ENCODE peak calls at places on chromosomes 12 and 14, in nine cellular contexts. Y is H7; K is body of pancreas; I is IMR-90; E is CD8-positive, alpha-beta T cell; J is lower leg skin; S is cardiac fibroblast; R is AG09309; X is HFF-Myc. W is an unnamed sample.

GRCh38 chr12:82627799-82628198 is 58.9 kb upstream of the TMTC2 start:
- DNase-seq in Y (peak; percentile 28), E (no peak), X (no peak), R (peak; percentile 7), I (peak; percentile 38), S (peak; percentile 54), J (no peak), K (no peak), W (peak; percentile 66)

GRCh38 chr12:104748790-104749189 is 209.3 kb downstream of the SLC41A2 start:
- DNase-seq in R (no peak), K (no peak), S (peak; percentile 49), X (no peak), E (no peak), I (peak; percentile 60), J (no peak), Y (no peak), W (peak; percentile 51)

GRCh38 chr12:12907552-12907951 is 16.2 kb downstream of the GPRC5A start:
- DNase-seq in R (no peak), E (no peak), X (no peak), S (no peak), J (no peak), I (no peak), Y (no peak), K (no peak), W (no peak)

GRCh38 chr14:74973003-74973614 is 17.7 kb upstream of the PGF start:
- DNase-seq in X (no peak), R (no peak), J (peak; percentile 57), E (peak; percentile 31), I (peak; percentile 44), K (no peak), S (peak; percentile 66), Y (peak; percentile 61), W (no peak)

GRCh38 chr14:23436327-23437141 is 1.1 kb upstream of the MYH7 start:
- DNase-seq in E (no peak), I (no peak), S (no peak), X (no peak), R (no peak), K (no peak), Y (peak; percentile 33), J (no peak), W (no peak)

GRCh38 chr14:30444451-30444850 is 114.5 kb upstream of the G2E3 start:
- DNase-seq in Y (no peak), K (no peak), I (no peak), X (no peak), S (no peak), E (no peak), R (no peak), J (no peak), W (no peak)

GRCh38 chr12:25497021-25497420 is 56.1 kb downstream of the LMNTD1 start:
- DNase-seq in S (peak; percentile 70), I (no peak), J (peak; percentile 41), X (peak; percentile 46), K (no peak), R (no peak), E (no peak), Y (no peak), W (no peak)

GRCh38 chr12:25249951-25250738 is 584 bp downstream of the KRAS start:
- DNase-seq in Y (peak; percentile 66), I (peak; percentile 20), S (peak; percentile 22), K (peak; percentile 53), E (peak; percentile 42), R (no peak), X (no peak), J (peak; percentile 40), W (peak; percentile 62)

GRCh38 chr12:12379831-12380730 is 23.2 kb downstream of the BORCS5 start:
- DNase-seq in Y (no peak), R (no peak), J (no peak), I (no peak), S (peak; percentile 40), E (peak; percentile 69), X (no peak), K (no peak), W (peak; percentile 33)

GRCh38 chr12:81468206-81468605 is 290.9 kb downstream of the PPFIA2 start:
- DNase-seq in R (peak; percentile 1), J (no peak), S (peak; percentile 51), E (no peak), K (no peak), Y (no peak), X (no peak), I (peak; percentile 1), W (peak; percentile 58)

GRCh38 chr14:36520601-36521525 is 831 bp upstream of the NKX2-1 start:
- DNase-seq in S (no peak), I (peak; percentile 2), E (no peak), J (no peak), X (no peak), R (no peak), Y (peak; percentile 93), K (no peak), W (peak; percentile 62)

GRCh38 chr14:55671641-55672040 is 91.6 kb downstream of the KTN1 start:
- DNase-seq in K (no peak), Y (no peak), X (no peak), J (no peak), E (no peak), R (no peak), I (peak; percentile 37), S (no peak), W (peak; percentile 5)

GRCh38 chr14:59055439-59056045 is 132.9 kb upstream of the DAAM1 start:
- DNase-seq in S (peak; percentile 74), J (peak; percentile 21), R (peak; percentile 35), Y (peak; percentile 34), X (peak; percentile 16), E (no peak), K (peak; percentile 30), I (peak; percentile 72), W (peak; percentile 85)

GRCh38 chr12:19161251-19161650 is 31.7 kb downstream of the PLEKHA5 start:
- DNase-seq in S (no peak), J (no peak), Y (no peak), R (no peak), E (no peak), K (no peak), I (no peak), X (no peak), W (no peak)

GRCh38 chr12:12975322-12976077 is 23.5 kb upstream of the GPRC5D start:
- DNase-seq in I (peak; percentile 59), Y (peak; percentile 49), J (no peak), X (no peak), R (no peak), K (no peak), S (peak; percentile 72), E (no peak), W (peak; percentile 63)

GRCh38 chr14:60508707-60509437 is at the start of gene SIX6:
- DNase-seq in K (no peak), R (no peak), Y (peak; percentile 89), S (no peak), I (peak; percentile 24), J (no peak), E (no peak), X (no peak), W (peak; percentile 36)

GRCh38 chr12:30719060-30719459 is 23.4 kb upstream of the IPO8 start:
- DNase-seq in R (peak; percentile 74), K (no peak), X (no peak), E (no peak), J (no peak), S (peak; percentile 62), I (peak; percentile 85), Y (no peak), W (peak; percentile 84)

GRCh38 chr12:86256169-86256568 is at the start of gene MGAT4C:
- DNase-seq in E (no peak), X (no peak), I (no peak), S (no peak), J (no peak), R (no peak), K (no peak), Y (no peak), W (no peak)

GRCh38 chr14:72515779-72516770 is 377.8 kb downstream of the DPF3 start:
- DNase-seq in J (no peak), I (peak; percentile 69), E (no peak), K (peak; percentile 32), Y (no peak), S (peak; percentile 58), R (no peak), X (peak; percentile 16), W (no peak)

GRCh38 chr14:28652782-28653181 is 113.8 kb upstream of the FOXG1 start:
- DNase-seq in Y (no peak), I (peak; percentile 20), J (no peak), E (no peak), R (no peak), K (no peak), X (no peak), S (peak; percentile 70), W (peak; percentile 80)

GRCh38 chr12:2053675-2054070 is 886 bp downstream of the CACNA1C start:
- DNase-seq in X (no peak), J (no peak), K (no peak), E (no peak), R (no peak), I (no peak), Y (peak; percentile 79), S (no peak), W (peak; percentile 77)
- H3K4me3 ChIP-seq in X (peak overlapping the region; percentile 89), J (peak overlapping the region; percentile 46), K (no peak overlapping the region), E (no peak overlapping the region), R (peak overlapping the region; percentile 88), I (peak overlapping the region; percentile 95), Y (peak overlapping the region; percentile 59), S (peak overlapping the region; percentile 54), W (peak overlapping the region; percentile 92)

GRCh38 chr14:104816678-104816945 is 15.7 kb downstream of the ZBTB42 start:
- DNase-seq in R (no peak), X (no peak), Y (no peak), I (no peak), J (no peak), S (no peak), E (no peak), K (no peak), W (no peak)
- H3K4me3 ChIP-seq in R (peak overlapping the region; percentile 74), X (peak overlapping the region; percentile 92), Y (peak overlapping the region; percentile 94), I (peak overlapping the region; percentile 90), J (peak overlapping the region; percentile 83), S (peak overlapping the region; percentile 71), E (peak overlapping the region; percentile 91), K (no peak overlapping the region), W (peak overlapping the region; percentile 90)

DNA sequence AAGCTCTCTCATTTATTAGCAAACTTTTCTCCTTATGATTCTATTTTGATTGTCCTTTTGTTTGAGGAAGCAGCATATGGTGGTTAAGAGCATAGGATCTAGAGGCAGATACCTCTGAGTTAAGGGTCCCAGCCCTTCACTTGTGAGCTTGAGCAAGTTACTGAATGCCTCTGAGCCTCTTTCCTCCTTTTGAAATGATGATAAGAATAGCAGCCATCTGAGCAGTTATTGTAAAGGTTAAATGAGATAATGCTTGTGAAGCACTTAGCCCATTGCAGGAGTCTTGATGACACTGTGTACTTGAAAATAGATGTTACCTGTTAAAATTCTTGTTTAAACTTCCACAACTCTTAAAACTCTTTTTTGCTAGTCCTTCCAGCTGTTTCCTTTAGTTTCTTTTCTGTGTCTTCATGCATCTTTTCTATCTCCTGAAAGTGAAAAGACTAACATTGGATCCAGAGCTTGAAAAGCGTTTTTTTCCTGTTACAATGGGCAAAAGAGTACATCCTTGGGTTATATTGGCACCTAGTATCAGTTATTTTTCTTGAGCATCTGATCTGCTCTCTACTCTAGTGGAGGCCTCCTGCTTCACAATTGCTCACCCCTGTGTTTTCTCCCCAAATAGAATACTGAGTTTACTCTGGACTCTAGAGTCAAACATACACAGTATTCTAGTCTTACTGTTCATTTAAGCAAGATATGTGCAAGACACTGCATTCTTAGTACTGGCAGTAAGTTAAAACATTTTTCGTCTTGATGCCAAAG is 3.1 kb downstream of the HIF1A start:
- DNase-seq in X (no peak), J (no peak), E (no peak), I (no peak), K (no peak), S (peak; percentile 63), Y (no peak), R (no peak), W (peak; percentile 34)
- H3K4me3 ChIP-seq in X (peak overlapping the region; percentile 79), J (no peak overlapping the region), E (peak overlapping the region; percentile 87), I (peak overlapping the region; percentile 94), K (no peak overlapping the region), S (peak overlapping the region; percentile 82), Y (peak overlapping the region; percentile 89), R (peak overlapping the region; percentile 98), W (peak overlapping the region; percentile 95)

GRCh38 chr14:99231850-99232401 is 40.1 kb downstream of the BCL11B start:
- DNase-seq in Y (peak; percentile 93), I (no peak), E (peak; percentile 61), X (no peak), K (no peak), R (no peak), J (no peak), S (no peak), W (no peak)
- H3K4me3 ChIP-seq in Y (peak overlapping the region; percentile 41), I (no peak overlapping the region), E (peak overlapping the region; percentile 45), X (no peak overlapping the region), K (no peak overlapping the region), R (no peak overlapping the region), J (no peak overlapping the region), S (no peak overlapping the region), W (no peak overlapping the region)

W was measured in adipocyte.